ENCODE peak calls at places on chromosomes 13 and 19, in four cellular contexts. One of them, this sample, is unnamed.

GRCh38 chr13:49667773-49668172 is 23.5 kb downstream of the EBPL start:
- DNase-seq in activated CD8-positive, alpha-beta memory T cell treated with anti-CD3 and anti-CD28 coated beads for 1 hour: no peak
- DNase-seq in colonic mucosa: no peak
- DNase-seq in memory B cell: no peak
- DNase-seq in this sample: no peak

GRCh38 chr19:4108767-4109625 is 14.9 kb downstream of the MAP2K2 start:
- DNase-seq in memory B cell: peak
- DNase-seq in colonic mucosa: no peak
- DNase-seq in activated CD8-positive, alpha-beta memory T cell treated with anti-CD3 and anti-CD28 coated beads for 1 hour: peak
- DNase-seq in this sample: no peak

GRCh38 chr19:14563989-14564650 is 7.7 kb downstream of the NDUFB7 start:
- DNase-seq in memory B cell: no peak
- DNase-seq in colonic mucosa: no peak
- DNase-seq in activated CD8-positive, alpha-beta memory T cell treated with anti-CD3 and anti-CD28 coated beads for 1 hour: no peak
- DNase-seq in this sample: no peak

GRCh38 chr13:78194904-78195639 is 276.4 kb upstream of the EDNRB start:
- DNase-seq in colonic mucosa: no peak
- DNase-seq in activated CD8-positive, alpha-beta memory T cell treated with anti-CD3 and anti-CD28 coated beads for 1 hour: no peak
- DNase-seq in memory B cell: no peak
- DNase-seq in this sample: peak

GRCh38 chr19:13095934-13096890 is 6.4 kb downstream of the LYL1 start:
- DNase-seq in activated CD8-positive, alpha-beta memory T cell treated with anti-CD3 and anti-CD28 coated beads for 1 hour: no peak
- DNase-seq in colonic mucosa: no peak
- DNase-seq in memory B cell: no peak
- DNase-seq in this sample: no peak

GRCh38 chr19:30356951-30357579 is 15.1 kb upstream of the ZNF536 start:
- DNase-seq in colonic mucosa: no peak
- DNase-seq in activated CD8-positive, alpha-beta memory T cell treated with anti-CD3 and anti-CD28 coated beads for 1 hour: no peak
- DNase-seq in memory B cell: no peak
- DNase-seq in this sample: no peak

GRCh38 chr19:46746281-46746965 is at the start of gene STRN4:
- DNase-seq in memory B cell: peak
- DNase-seq in activated CD8-positive, alpha-beta memory T cell treated with anti-CD3 and anti-CD28 coated beads for 1 hour: no peak
- DNase-seq in colonic mucosa: no peak
- DNase-seq in this sample: no peak

GRCh38 chr19:49601482-49602038 is 10.6 kb downstream of the PRR12 start:
- DNase-seq in activated CD8-positive, alpha-beta memory T cell treated with anti-CD3 and anti-CD28 coated beads for 1 hour: no peak
- DNase-seq in colonic mucosa: no peak
- DNase-seq in memory B cell: no peak
- DNase-seq in this sample: no peak

GRCh38 chr13:78587395-78587794 is 16.0 kb downstream of the POU4F1 start:
- DNase-seq in colonic mucosa: no peak
- DNase-seq in memory B cell: no peak
- DNase-seq in activated CD8-positive, alpha-beta memory T cell treated with anti-CD3 and anti-CD28 coated beads for 1 hour: no peak
- DNase-seq in this sample: no peak

GRCh38 chr13:24173775-24174174 is 13.3 kb downstream of the SPATA13 start:
- DNase-seq in activated CD8-positive, alpha-beta memory T cell treated with anti-CD3 and anti-CD28 coated beads for 1 hour: no peak
- DNase-seq in colonic mucosa: no peak
- DNase-seq in memory B cell: no peak
- DNase-seq in this sample: no peak

GRCh38 chr19:50476224-50476942 is at the start of the genes EMC10 and GARIN5A:
- DNase-seq in colonic mucosa: peak
- DNase-seq in memory B cell: peak
- DNase-seq in activated CD8-positive, alpha-beta memory T cell treated with anti-CD3 and anti-CD28 coated beads for 1 hour: peak
- DNase-seq in this sample: peak

GRCh38 chr19:21571316-21571715 is 65.9 kb downstream of the ZNF429 start:
- DNase-seq in colonic mucosa: no peak
- DNase-seq in activated CD8-positive, alpha-beta memory T cell treated with anti-CD3 and anti-CD28 coated beads for 1 hour: no peak
- DNase-seq in memory B cell: no peak
- DNase-seq in this sample: no peak

GRCh38 chr13:106755542-106755941 is 187.6 kb upstream of the ARGLU1 start:
- DNase-seq in memory B cell: no peak
- DNase-seq in colonic mucosa: no peak
- DNase-seq in activated CD8-positive, alpha-beta memory T cell treated with anti-CD3 and anti-CD28 coated beads for 1 hour: no peak
- DNase-seq in this sample: no peak

GRCh38 chr13:25267715-25268114 is 19.6 kb downstream of the MTMR6 start:
- DNase-seq in colonic mucosa: no peak
- DNase-seq in memory B cell: no peak
- DNase-seq in activated CD8-positive, alpha-beta memory T cell treated with anti-CD3 and anti-CD28 coated beads for 1 hour: no peak
- DNase-seq in this sample: no peak

GRCh38 chr19:46192990-46193650 is 36.4 kb upstream of the IGFL1 start:
- DNase-seq in activated CD8-positive, alpha-beta memory T cell treated with anti-CD3 and anti-CD28 coated beads for 1 hour: no peak
- DNase-seq in colonic mucosa: peak
- DNase-seq in memory B cell: no peak
- DNase-seq in this sample: peak

GRCh38 chr13:92602560-92602959 is 624.0 kb upstream of the GPC6 start:
- DNase-seq in memory B cell: no peak
- DNase-seq in activated CD8-positive, alpha-beta memory T cell treated with anti-CD3 and anti-CD28 coated beads for 1 hour: no peak
- DNase-seq in colonic mucosa: no peak
- DNase-seq in this sample: no peak

GRCh38 chr13:27442071-27442647 is 8.2 kb downstream of the MTIF3 start:
- DNase-seq in colonic mucosa: peak
- DNase-seq in memory B cell: no peak
- DNase-seq in activated CD8-positive, alpha-beta memory T cell treated with anti-CD3 and anti-CD28 coated beads for 1 hour: no peak
- DNase-seq in this sample: no peak

GRCh38 chr13:43279696-43280095 is 256.3 kb downstream of the DNAJC15 start:
- DNase-seq in colonic mucosa: no peak
- DNase-seq in activated CD8-positive, alpha-beta memory T cell treated with anti-CD3 and anti-CD28 coated beads for 1 hour: no peak
- DNase-seq in memory B cell: no peak
- DNase-seq in this sample: no peak

GRCh38 chr13:44368062-44368591 is 5.5 kb upstream of the SERP2 start:
- DNase-seq in memory B cell: no peak
- DNase-seq in activated CD8-positive, alpha-beta memory T cell treated with anti-CD3 and anti-CD28 coated beads for 1 hour: no peak
- DNase-seq in colonic mucosa: no peak
- DNase-seq in this sample: peak

GRCh38 chr19:18651300-18651699 is 14.5 kb downstream of the KLHL26 start:
- DNase-seq in activated CD8-positive, alpha-beta memory T cell treated with anti-CD3 and anti-CD28 coated beads for 1 hour: no peak
- DNase-seq in colonic mucosa: no peak
- DNase-seq in memory B cell: no peak
- DNase-seq in this sample: no peak

GRCh38 chr13:102569488-102569887 is 27.3 kb upstream of the TPP2 start:
- DNase-seq in colonic mucosa: no peak
- DNase-seq in activated CD8-positive, alpha-beta memory T cell treated with anti-CD3 and anti-CD28 coated beads for 1 hour: no peak
- DNase-seq in memory B cell: no peak
- DNase-seq in this sample: no peak

GRCh38 chr13:106381083-106381482 is 154.4 kb downstream of the EFNB2 start:
- DNase-seq in colonic mucosa: no peak
- DNase-seq in activated CD8-positive, alpha-beta memory T cell treated with anti-CD3 and anti-CD28 coated beads for 1 hour: no peak
- DNase-seq in memory B cell: no peak
- DNase-seq in this sample: no peak

GRCh38 chr19:42113641-42114348 is 18.5 kb downstream of the POU2F2 start:
- DNase-seq in activated CD8-positive, alpha-beta memory T cell treated with anti-CD3 and anti-CD28 coated beads for 1 hour: no peak
- DNase-seq in colonic mucosa: no peak
- DNase-seq in memory B cell: peak
- DNase-seq in this sample: no peak

GRCh38 chr13:101415358-101416174 is 742 bp downstream of the NALCN start:
- DNase-seq in memory B cell: no peak
- DNase-seq in colonic mucosa: no peak
- DNase-seq in activated CD8-positive, alpha-beta memory T cell treated with anti-CD3 and anti-CD28 coated beads for 1 hour: no peak
- DNase-seq in this sample: no peak

GRCh38 chr13:20403826-20404225 is 121.8 kb downstream of the CRYL1 start:
- DNase-seq in colonic mucosa: no peak
- DNase-seq in activated CD8-positive, alpha-beta memory T cell treated with anti-CD3 and anti-CD28 coated beads for 1 hour: no peak
- DNase-seq in memory B cell: no peak
- DNase-seq in this sample: no peak

GRCh38 chr19:53696951-53697350 is 65.2 kb downstream of the DPRX start:
- DNase-seq in colonic mucosa: no peak
- DNase-seq in activated CD8-positive, alpha-beta memory T cell treated with anti-CD3 and anti-CD28 coated beads for 1 hour: no peak
- DNase-seq in memory B cell: no peak
- DNase-seq in this sample: no peak

GRCh38 chr19:43610493-43610892 is 1.4 kb upstream of the SRRM5 start:
- DNase-seq in memory B cell: no peak
- DNase-seq in colonic mucosa: no peak
- DNase-seq in activated CD8-positive, alpha-beta memory T cell treated with anti-CD3 and anti-CD28 coated beads for 1 hour: no peak
- DNase-seq in this sample: no peak

GRCh38 chr19:46229442-46229841 is at the start of gene IGFL1:
- DNase-seq in activated CD8-positive, alpha-beta memory T cell treated with anti-CD3 and anti-CD28 coated beads for 1 hour: no peak
- DNase-seq in memory B cell: no peak
- DNase-seq in colonic mucosa: no peak
- DNase-seq in this sample: no peak

GRCh38 chr19:10574462-10574861 is 5.7 kb upstream of the CDKN2D start:
- DNase-seq in activated CD8-positive, alpha-beta memory T cell treated with anti-CD3 and anti-CD28 coated beads for 1 hour: no peak
- DNase-seq in colonic mucosa: no peak
- DNase-seq in memory B cell: no peak
- DNase-seq in this sample: no peak

GRCh38 chr13:44989941-44990340 is 603 bp downstream of the GPALPP1 start:
- DNase-seq in colonic mucosa: no peak
- DNase-seq in activated CD8-positive, alpha-beta memory T cell treated with anti-CD3 and anti-CD28 coated beads for 1 hour: no peak
- DNase-seq in memory B cell: no peak
- DNase-seq in this sample: no peak

GRCh38 chr19:41218615-41219507 is at the start of gene AXL:
- DNase-seq in activated CD8-positive, alpha-beta memory T cell treated with anti-CD3 and anti-CD28 coated beads for 1 hour: no peak
- DNase-seq in memory B cell: no peak
- DNase-seq in colonic mucosa: peak
- DNase-seq in this sample: no peak

GRCh38 chr19:29623726-29624488 is 17.8 kb downstream of the POP4 start:
- DNase-seq in activated CD8-positive, alpha-beta memory T cell treated with anti-CD3 and anti-CD28 coated beads for 1 hour: no peak
- DNase-seq in memory B cell: no peak
- DNase-seq in colonic mucosa: no peak
- DNase-seq in this sample: no peak